ENCODE peak calls at places on chromosomes 3 and 15, in nine cellular contexts. M is ELF-1; I is hepatic stellate cell; E is stimulated activated naive B cell treated with anti-CD40 and anti-IgM and Interleukin-4, amounts not matched to agents 10 μg/mL and 1 μg/mL and 100 μg/mL, for 72 hours; Z is central memory CD4-positive, alpha-beta T cell; B is NCI-H1092; T is naive B cell; L is C1 segment of cervical spinal cord; N is NCI-H460. D is an unnamed sample.

GRCh38 chr3:187027531-187027936 is 97.2 kb downstream of the ST6GAL1 start:
- DNase-seq in M (no peak), I (no peak), E (no peak), Z (peak; percentile 87), B (no peak), T (peak; percentile 35), L (no peak), N (no peak), D (no peak)

GRCh38 chr3:148026009-148026588 is 616.9 kb downstream of the ZIC1 start:
- DNase-seq in M (no peak), I (no peak), E (no peak), Z (no peak), B (no peak), T (no peak), L (no peak), N (no peak), D (no peak)

GRCh38 chr3:85837402-85837801 is 878.6 kb downstream of the CADM2 start:
- DNase-seq in M (no peak), I (no peak), E (no peak), Z (no peak), B (no peak), T (no peak), L (no peak), N (no peak), D (no peak)

GRCh38 chr3:14725015-14725431 is 50.1 kb downstream of the C3orf20 start:
- DNase-seq in M (no peak), I (no peak), E (no peak), Z (no peak), B (no peak), T (no peak), L (no peak), N (no peak), D (peak; percentile 37)

GRCh38 chr15:83626171-83626802 is 27.6 kb upstream of the ADAMTSL3 start:
- DNase-seq in M (no peak), I (no peak), E (peak; percentile 2), Z (no peak), B (no peak), T (no peak), L (no peak), N (no peak), D (no peak)

GRCh38 chr3:134004841-134005240 is 24.9 kb downstream of the SLCO2A1 start:
- DNase-seq in M (no peak), I (no peak), E (no peak), Z (no peak), B (no peak), T (no peak), L (no peak), N (no peak), D (no peak)

GRCh38 chr3:88267847-88268246 is 118.1 kb downstream of the C3orf38 start:
- DNase-seq in M (no peak), I (no peak), E (no peak), Z (no peak), B (no peak), T (no peak), L (no peak), N (no peak), D (no peak)

GRCh38 chr3:105755121-105755886 is 113.5 kb downstream of the CBLB start:
- DNase-seq in M (no peak), I (no peak), E (no peak), Z (no peak), B (no peak), T (no peak), L (no peak), N (no peak), D (no peak)

GRCh38 chr15:93152951-93153350 is 63.9 kb upstream of the RGMA start:
- DNase-seq in M (no peak), I (no peak), E (no peak), Z (no peak), B (no peak), T (no peak), L (peak; percentile 50), N (no peak), D (no peak)

GRCh38 chr15:93029613-93030429 is 59.2 kb downstream of the RGMA start:
- DNase-seq in M (peak; percentile 44), I (peak; percentile 31), E (no peak), Z (no peak), B (no peak), T (no peak), L (no peak), N (no peak), D (peak; percentile 38)

GRCh38 chr3:98655666-98656065 is 62.3 kb upstream of the CPOX start:
- DNase-seq in M (no peak), I (peak; percentile 67), E (no peak), Z (no peak), B (no peak), T (no peak), L (no peak), N (no peak), D (peak; percentile 68)

GRCh38 chr3:28989646-28990089 is 291.2 kb upstream of the RBMS3 start:
- DNase-seq in M (no peak), I (no peak), E (no peak), Z (no peak), B (no peak), T (peak; percentile 0), L (no peak), N (no peak), D (no peak)

D was measured in AG08396.